ENCODE peak calls at places on chromosome 22, in five cellular contexts. T is adrenal gland, U is IMR-90, G is gastrocnemius medialis, Y is A549. B is an unnamed sample.

GRCh38 chr22:35335936-35336781 is 36.5 kb downstream of the TOM1 start:
- DNase-seq in T (peak), U (no peak), G (no peak), Y (no peak), B (peak)

GRCh38 chr22:39502789-39503464 is 837 bp downstream of the MIEF1 start:
- DNase-seq in T (no peak), U (peak), G (no peak), Y (no peak), B (peak)

GRCh38 chr22:37633693-37634504 is 5.6 kb upstream of the SH3BP1 start:
- DNase-seq in T (peak), U (peak), G (peak), Y (no peak), B (peak)

GRCh38 chr22:27377901-27378300 is 423.7 kb downstream of the MN1 start:
- DNase-seq in T (no peak), U (no peak), G (no peak), Y (no peak), B (no peak)

GRCh38 chr22:39839198-39839597 is 54.4 kb downstream of the ENTHD1 start:
- DNase-seq in T (no peak), U (no peak), G (no peak), Y (no peak), B (peak)

GRCh38 chr22:18954333-18954732 is 18.2 kb upstream of the PRODH start:
- DNase-seq in T (peak), U (peak), G (peak), Y (peak), B (peak)

GRCh38 chr22:37898441-37899181 is 7.5 kb upstream of the MICALL1 start:
- DNase-seq in T (no peak), U (no peak), G (no peak), Y (peak), B (peak)

GRCh38 chr22:35568751-35569725 is 28.4 kb downstream of the RASD2 start:
- DNase-seq in T (no peak), U (peak), G (no peak), Y (no peak), B (no peak)

GRCh38 chr22:31585161-31585859 is 76.7 kb downstream of the PISD start:
- DNase-seq in T (no peak), U (peak), G (no peak), Y (no peak), B (peak)

GRCh38 chr22:30732426-30732825 is 37.8 kb downstream of the OSBP2 start:
- DNase-seq in T (no peak), U (no peak), G (no peak), Y (no peak), B (no peak)

GRCh38 chr22:38202437-38203089 is 769 bp downstream of the MAFF start:
- DNase-seq in T (peak), U (peak), G (peak), Y (peak), B (peak)

GRCh38 chr22:31082606-31083376 is 1.7 kb downstream of the SMTN start:
- DNase-seq in T (peak), U (peak), G (no peak), Y (peak), B (peak)

GRCh38 chr22:46635756-46636155 is 15.6 kb downstream of the GRAMD4 start:
- DNase-seq in T (no peak), U (no peak), G (no peak), Y (no peak), B (no peak)

GRCh38 chr22:32746715-32747114 is 54.8 kb upstream of the TIMP3 start:
- DNase-seq in T (no peak), U (no peak), G (no peak), Y (no peak), B (no peak)

GRCh38 chr22:40347300-40347699 is 1.0 kb downstream of the ADSL start:
- DNase-seq in T (no peak), U (no peak), G (peak), Y (no peak), B (peak)

GRCh38 chr22:49951986-49952896 is 8.3 kb upstream of the PIM3 start:
- DNase-seq in T (no peak), U (peak), G (no peak), Y (peak), B (no peak)
- TF ChIP-seq POLR2A in T (no peak), U (no peak), G (no peak), Y (no peak), B (no peak)

GRCh38 chr22:28977481-28977971 is 84.1 kb downstream of the C22orf31 start:
- DNase-seq in T (no peak), U (no peak), G (peak), Y (peak), B (no peak)

GRCh38 chr22:28978158-28978557 is 83.5 kb downstream of the C22orf31 start:
- DNase-seq in T (peak), U (peak), G (peak), Y (no peak), B (no peak)

GRCh38 chr22:28977050-28977449 is 84.6 kb downstream of the C22orf31 start:
- DNase-seq in T (no peak), U (no peak), G (no peak), Y (no peak), B (no peak)

GRCh38 chr22:28978863-28979799 is 82.5 kb downstream of the C22orf31 start:
- DNase-seq in T (no peak), U (no peak), G (peak), Y (no peak), B (no peak)

GRCh38 chr22:28976588-28976987 is 85.0 kb downstream of the C22orf31 start:
- DNase-seq in T (no peak), U (peak), G (no peak), Y (no peak), B (no peak)
- TF ChIP-seq POLR2A in T (no peak), U (no peak), G (no peak), Y (no peak), B (no peak)

GRCh38 chr22:24400726-24401596 is 26.4 kb upstream of the ADORA2A start:
- DNase-seq in T (no peak), U (peak), G (no peak), Y (no peak), B (no peak)
- TF ChIP-seq POLR2A in T (no peak), U (no peak), G (no peak), Y (no peak), B (no peak)

GRCh38 chr22:41598081-41598480 is 8.4 kb upstream of the PMM1 start:
- DNase-seq in T (no peak), U (peak), G (no peak), Y (no peak), B (no peak)

GRCh38 chr22:41598891-41599635 is 9.4 kb upstream of the PMM1 start:
- DNase-seq in T (no peak), U (no peak), G (no peak), Y (no peak), B (peak)

GRCh38 chr22:41603873-41604332 is 14.3 kb upstream of the PMM1 start:
- DNase-seq in T (no peak), U (no peak), G (no peak), Y (no peak), B (peak)

GRCh38 chr22:41597635-41597953 is 8.0 kb upstream of the PMM1 start:
- DNase-seq in T (no peak), U (no peak), G (no peak), Y (no peak), B (peak)

DNA sequence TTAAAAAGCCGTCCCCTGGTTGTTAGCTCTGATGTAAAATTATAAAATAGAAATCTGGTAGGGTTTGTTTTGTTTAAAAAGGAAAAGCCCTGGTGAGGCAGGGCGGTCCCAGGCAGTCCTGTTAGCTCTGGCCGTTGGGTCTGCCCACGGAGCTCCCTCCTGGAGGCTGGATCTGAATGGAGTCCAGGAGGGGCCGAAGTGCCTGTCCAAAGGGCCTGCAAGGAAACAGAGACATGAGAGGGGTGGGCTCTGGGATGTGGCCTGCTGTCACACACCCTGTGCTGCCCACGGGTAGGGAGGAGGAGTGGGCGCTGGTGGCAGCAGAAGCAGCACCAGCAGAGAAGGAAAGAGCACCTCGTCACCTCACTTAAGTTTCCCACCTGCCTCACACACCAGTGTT is 11.3 kb upstream of the PMM1 start:
- DNase-seq in T (no peak), U (no peak), G (no peak), Y (no peak), B (no peak)
- TF ChIP-seq POLR2A in T (no peak), U (no peak), G (no peak), Y (no peak), B (no peak)

GRCh38 chr22:43876866-43877509 is 14.7 kb upstream of the SULT4A1 start:
- DNase-seq in T (no peak), U (no peak), G (no peak), Y (no peak), B (no peak)
- TF ChIP-seq POLR2A in T (no peak), U (no peak), G (no peak), Y (no peak), B (no peak)

GRCh38 chr22:20655623-20656022 is 118.3 kb upstream of the SERPIND1 start:
- DNase-seq in T (no peak), U (no peak), G (no peak), Y (no peak), B (no peak)

GRCh38 chr22:20656902-20657836 is 116.7 kb upstream of the SERPIND1 start:
- DNase-seq in T (no peak), U (peak), G (no peak), Y (peak), B (no peak)

GRCh38 chr22:20657963-20658362 is 116.0 kb upstream of the SERPIND1 start:
- DNase-seq in T (no peak), U (no peak), G (no peak), Y (no peak), B (no peak)

GRCh38 chr22:20654343-20655208 is 119.3 kb upstream of the SERPIND1 start:
- DNase-seq in T (no peak), U (no peak), G (no peak), Y (no peak), B (no peak)

DNA sequence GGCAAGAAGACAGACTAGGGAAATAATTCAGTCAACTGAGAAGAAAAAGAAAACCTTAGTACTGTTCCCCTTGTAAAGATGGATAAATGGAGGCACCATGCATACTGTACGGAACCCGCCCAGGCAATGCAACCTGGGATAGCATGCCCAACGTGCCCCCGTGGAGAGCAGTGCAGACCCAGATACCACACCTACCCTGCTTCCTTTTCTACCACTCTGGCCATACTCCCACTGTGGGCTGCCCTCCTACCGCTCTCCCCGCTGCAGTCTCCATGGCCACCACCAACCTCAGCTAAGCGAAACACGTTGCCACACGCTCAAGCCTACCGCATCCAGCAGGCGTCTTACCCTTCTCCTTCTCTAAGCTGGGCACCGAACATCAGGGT is 117.4 kb upstream of the SERPIND1 start:
- DNase-seq in T (no peak), U (no peak), G (no peak), Y (no peak), B (no peak)
- TF ChIP-seq POLR2A in T (no peak), U (no peak), G (no peak), Y (no peak), B (no peak)

DNA sequence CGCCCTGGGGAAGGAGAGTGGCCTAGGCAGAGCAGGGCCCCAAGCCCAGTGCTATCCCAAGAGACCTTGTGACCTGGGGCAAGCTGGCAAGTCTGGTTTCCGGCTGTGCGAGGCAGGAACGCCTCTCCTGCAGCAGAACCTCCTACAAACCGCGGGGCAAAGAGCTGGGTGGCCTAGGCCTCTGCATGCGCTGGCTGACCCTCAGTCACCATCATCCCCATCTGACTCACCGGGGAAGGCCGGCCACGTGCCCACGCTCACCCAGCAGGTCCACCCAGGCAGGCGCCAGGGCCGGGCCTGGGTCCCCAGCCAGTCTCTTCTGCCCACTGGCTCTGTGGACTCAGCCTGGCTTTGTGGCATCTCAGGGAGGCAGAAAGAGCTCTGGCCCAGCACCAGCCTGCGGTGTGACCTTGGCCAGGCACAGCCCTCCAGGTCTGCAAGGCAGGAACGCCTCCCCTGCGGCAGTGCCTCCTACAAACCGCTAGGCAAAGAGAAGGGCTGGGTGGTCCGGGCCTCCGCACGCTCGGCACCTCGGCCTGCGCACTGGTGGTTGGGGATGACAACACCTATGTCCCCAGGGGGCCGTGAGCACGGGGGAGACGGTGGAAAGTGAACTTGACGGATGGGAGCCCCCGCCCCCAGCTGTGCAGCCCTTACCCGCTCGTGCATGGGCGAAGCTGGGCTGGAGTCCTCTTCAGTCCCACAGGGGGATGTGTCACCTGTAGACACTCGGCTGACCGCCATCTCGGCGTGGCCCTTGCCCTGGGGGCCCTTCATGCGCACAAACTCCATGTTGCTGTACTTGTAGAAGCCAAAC is 38.2 kb downstream of the KIAA0930 start:
- DNase-seq in T (peak), U (peak), G (no peak), Y (no peak), B (no peak)
- TF ChIP-seq POLR2A in T (peak), U (no peak), G (no peak), Y (no peak), B (no peak)

GRCh38 chr22:21457023-21457787 is 10.0 kb upstream of the TMEM191C start:
- DNase-seq in T (no peak), U (peak), G (no peak), Y (peak), B (no peak)
- TF ChIP-seq POLR2A in T (no peak), U (no peak), G (no peak), Y (no peak), B (no peak)

DNA sequence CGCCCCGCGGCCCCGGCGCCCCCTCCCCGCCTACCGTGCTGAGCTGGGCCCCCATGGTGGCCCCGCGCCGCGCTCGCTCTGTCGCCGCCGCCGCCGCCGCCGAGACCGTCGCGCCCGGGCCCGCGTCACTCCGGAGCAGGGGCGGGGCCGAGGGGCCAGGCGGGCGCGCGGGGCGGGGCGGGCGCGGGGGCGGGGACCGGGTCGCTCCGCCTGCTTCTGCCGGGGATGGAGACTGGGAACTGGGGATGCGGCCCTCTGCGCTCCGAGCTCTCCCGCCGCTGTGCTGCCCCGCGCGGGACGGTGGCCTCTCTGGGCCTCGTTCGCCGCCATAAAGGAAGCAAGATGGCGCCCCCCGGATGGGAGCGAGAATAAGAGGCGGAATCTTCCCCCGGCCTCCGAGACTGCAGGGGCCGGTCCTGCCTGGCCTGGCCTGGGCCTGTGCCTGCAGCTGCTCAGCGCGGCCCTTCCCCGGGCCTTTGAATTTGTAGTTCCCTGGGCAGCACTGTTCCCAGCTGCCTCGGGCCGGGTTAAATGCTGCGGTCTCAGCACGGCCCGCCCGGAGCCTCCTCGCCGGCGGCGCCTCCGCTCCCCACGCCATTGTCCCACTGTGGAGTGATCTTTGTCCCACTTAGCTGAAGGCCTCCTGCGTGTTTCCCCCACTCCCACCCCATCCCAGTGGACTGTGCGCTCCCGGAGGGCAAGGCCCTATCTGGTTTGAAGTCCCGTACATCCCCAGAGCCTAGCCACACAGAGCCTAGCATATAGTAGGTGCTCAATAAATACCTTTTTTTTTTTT is at the start of gene CYB5R3:
- DNase-seq in T (peak), U (peak), G (peak), Y (peak), B (peak)
- TF ChIP-seq POLR2A in T (peak), U (no peak), G (peak), Y (no peak), B (no peak)

GRCh38 chr22:49903322-49904039 is 14.8 kb downstream of the ALG12 start:
- DNase-seq in T (no peak), U (no peak), G (no peak), Y (no peak), B (peak)

GRCh38 chr22:49904040-49904369 is 14.2 kb downstream of the ALG12 start:
- DNase-seq in T (no peak), U (no peak), G (no peak), Y (no peak), B (no peak)

GRCh38 chr22:49899530-49899929 is 18.7 kb downstream of the ALG12 start:
- DNase-seq in T (no peak), U (no peak), G (no peak), Y (no peak), B (no peak)

GRCh38 chr22:49900441-49901230 is 17.6 kb downstream of the ALG12 start:
- DNase-seq in T (no peak), U (no peak), G (no peak), Y (no peak), B (no peak)

GRCh38 chr22:49901457-49901856 is 16.8 kb downstream of the ALG12 start:
- DNase-seq in T (no peak), U (no peak), G (no peak), Y (no peak), B (no peak)
- TF ChIP-seq POLR2A in T (no peak), U (no peak), G (no peak), Y (no peak), B (no peak)